ENCODE peak calls at places on chromosomes 4 and X, in nine cellular contexts. A is psoas muscle, K is heart left ventricle, O is tibial artery, C is cardiac muscle cell, Z is uterus, J is GM23338, T is IMR-90, N is GM23248. P is an unnamed sample.
A peak's percentile ranks its signal among the peaks of the same experiment; 100 is the strongest.

GRCh38 chr4:155411546-155411945 is 34.8 kb upstream of the MAP9 start:
- DNase-seq in A (no peak), K (no peak), O (no peak), C (no peak), Z (no peak), J (no peak), T (no peak), N (no peak), P (no peak)

GRCh38 chr4:156775803-156776202 is 195.8 kb downstream of the PDGFC start:
- DNase-seq in A (no peak), K (no peak), O (no peak), C (no peak), Z (no peak), J (no peak), T (no peak), N (peak; percentile 16), P (no peak)

GRCh38 chrX:139508099-139508498 is 22.4 kb upstream of the F9 start:
- DNase-seq in A (no peak), K (no peak), O (no peak), C (no peak), Z (no peak), J (peak; percentile 1), T (no peak), N (no peak), P (no peak)

GRCh38 chrX:28584025-28584424 is 3.2 kb upstream of the IL1RAPL1 start:
- DNase-seq in A (no peak), K (no peak), O (no peak), C (no peak), Z (no peak), J (no peak), T (no peak), N (no peak), P (no peak)

GRCh38 chr4:113350576-113350975 is 301.1 kb downstream of the ANK2 start:
- DNase-seq in A (no peak), K (no peak), O (no peak), C (no peak), Z (no peak), J (no peak), T (no peak), N (no peak), P (no peak)

GRCh38 chrX:642436-643210 is 12.0 kb downstream of the SHOX start:
- DNase-seq in A (peak; percentile 27), K (no peak), O (no peak), C (no peak), Z (no peak), J (peak; percentile 47), T (no peak), N (no peak), P (no peak)

GRCh38 chr4:86543080-86543479 is 51.0 kb upstream of the PTPN13 start:
- DNase-seq in A (no peak), K (no peak), O (no peak), C (no peak), Z (no peak), J (no peak), T (no peak), N (no peak), P (no peak)

GRCh38 chr4:72376901-72377300 is 192.1 kb downstream of the ADAMTS3 start:
- DNase-seq in A (no peak), K (no peak), O (no peak), C (no peak), Z (no peak), J (no peak), T (no peak), N (peak; percentile 22), P (no peak)

GRCh38 chr4:154064244-154064643 is 275.4 kb upstream of the SFRP2 start:
- DNase-seq in A (no peak), K (no peak), O (no peak), C (no peak), Z (no peak), J (peak; percentile 52), T (no peak), N (no peak), P (no peak)

GRCh38 chrX:154064637-154065435 is 32.7 kb downstream of the MECP2 start:
- DNase-seq in A (no peak), K (no peak), O (no peak), C (no peak), Z (no peak), J (no peak), T (no peak), N (no peak), P (no peak)

GRCh38 chr4:89800527-89801103 is 36.3 kb downstream of the SNCA start:
- DNase-seq in A (no peak), K (no peak), O (no peak), C (peak; percentile 62), Z (no peak), J (no peak), T (peak; percentile 5), N (no peak), P (no peak)

GRCh38 chrX:8987672-8988250 is 46.2 kb downstream of the FAM9B start:
- DNase-seq in A (no peak), K (no peak), O (no peak), C (no peak), Z (no peak), J (no peak), T (no peak), N (no peak), P (no peak)

GRCh38 chrX:39613997-39614679 is 483.6 kb downstream of the BCOR start:
- DNase-seq in A (no peak), K (no peak), O (no peak), C (no peak), Z (no peak), J (peak; percentile 76), T (no peak), N (no peak), P (peak; percentile 59)

GRCh38 chr4:122709236-122709635 is 23.3 kb upstream of the BBS12 start:
- DNase-seq in A (no peak), K (no peak), O (no peak), C (no peak), Z (no peak), J (no peak), T (no peak), N (no peak), P (no peak)

GRCh38 chrX:65745992-65746391 is 78.5 kb downstream of the MSN start:
- DNase-seq in A (no peak), K (no peak), O (no peak), C (peak; percentile 22), Z (no peak), J (peak; percentile 23), T (no peak), N (peak; percentile 14), P (no peak)

GRCh38 chr4:74217365-74217764 is 59.4 kb downstream of the MTHFD2L start:
- DNase-seq in A (no peak), K (no peak), O (no peak), C (peak; percentile 37), Z (no peak), J (no peak), T (peak; percentile 50), N (no peak), P (no peak)

GRCh38 chr4:30473225-30473624 is 246.9 kb upstream of the PCDH7 start:
- DNase-seq in A (no peak), K (no peak), O (no peak), C (no peak), Z (no peak), J (no peak), T (no peak), N (no peak), P (no peak)

GRCh38 chr4:146329042-146329716 is 114.8 kb downstream of the REELD1 start:
- DNase-seq in A (no peak), K (no peak), O (no peak), C (peak; percentile 70), Z (no peak), J (no peak), T (peak; percentile 90), N (peak; percentile 84), P (no peak)

GRCh38 chrX:132263127-132263526 is 43.9 kb upstream of the RAP2C start:
- DNase-seq in A (no peak), K (no peak), O (no peak), C (no peak), Z (no peak), J (no peak), T (no peak), N (no peak), P (no peak)
- H3K4me1 ChIP-seq in A (no peaks in the 10 kb centered on the region), K (no peaks in the 10 kb centered on the region), O (no peaks in the 10 kb centered on the region), C (no peaks in the 10 kb centered on the region), Z (no peaks in the 10 kb centered on the region), J (no peaks in the 10 kb centered on the region), T (peaks cover 2% of the 10 kb centered on the region), N (peaks cover 7% of the 10 kb centered on the region), P (no peaks in the 10 kb centered on the region)

GRCh38 chr4:75512336-75513211 is 1.6 kb downstream of the RCHY1 start:
- DNase-seq in A (no peak), K (no peak), O (no peak), C (peak; percentile 67), Z (no peak), J (no peak), T (peak; percentile 54), N (peak; percentile 63), P (no peak)
- H3K4me1 ChIP-seq in A (peaks cover 32% of the 10 kb centered on the region), K (no peaks in the 10 kb centered on the region), O (peaks cover 59% of the 10 kb centered on the region), C (peaks cover 23% of the 10 kb centered on the region), Z (no peaks in the 10 kb centered on the region), J (peaks cover 38% of the 10 kb centered on the region), T (peaks cover 4% of the 10 kb centered on the region), N (peaks cover 39% of the 10 kb centered on the region), P (peaks cover 24% of the 10 kb centered on the region)

GRCh38 chrX:108415146-108415545 is 23.1 kb downstream of the COL4A6 start:
- DNase-seq in A (no peak), K (no peak), O (no peak), C (no peak), Z (no peak), J (no peak), T (no peak), N (no peak), P (no peak)
- H3K4me1 ChIP-seq in A (no peaks in the 10 kb centered on the region), K (no peaks in the 10 kb centered on the region), O (peaks cover 7% of the 10 kb centered on the region), C (no peaks in the 10 kb centered on the region), Z (no peaks in the 10 kb centered on the region), J (peaks cover 40% of the 10 kb centered on the region), T (no peaks in the 10 kb centered on the region), N (no peaks in the 10 kb centered on the region), P (no peaks in the 10 kb centered on the region)

GRCh38 chr4:100517864-100518341 is at the start of gene EMCN:
- DNase-seq in A (no peak), K (no peak), O (no peak), C (peak; percentile 60), Z (peak; percentile 19), J (no peak), T (no peak), N (peak; percentile 3), P (no peak)

GRCh38 chr4:100510551-100510950 is 7.3 kb downstream of the EMCN start:
- DNase-seq in A (no peak), K (no peak), O (no peak), C (peak; percentile 6), Z (no peak), J (no peak), T (no peak), N (peak; percentile 60), P (no peak)

GRCh38 chr4:100511906-100512305 is 5.9 kb downstream of the EMCN start:
- DNase-seq in A (no peak), K (no peak), O (no peak), C (no peak), Z (no peak), J (peak; percentile 42), T (no peak), N (peak; percentile 4), P (no peak)

GRCh38 chr4:100519205-100519604 is 1.4 kb upstream of the EMCN start:
- DNase-seq in A (no peak), K (no peak), O (no peak), C (no peak), Z (no peak), J (no peak), T (no peak), N (no peak), P (no peak)

DNA sequence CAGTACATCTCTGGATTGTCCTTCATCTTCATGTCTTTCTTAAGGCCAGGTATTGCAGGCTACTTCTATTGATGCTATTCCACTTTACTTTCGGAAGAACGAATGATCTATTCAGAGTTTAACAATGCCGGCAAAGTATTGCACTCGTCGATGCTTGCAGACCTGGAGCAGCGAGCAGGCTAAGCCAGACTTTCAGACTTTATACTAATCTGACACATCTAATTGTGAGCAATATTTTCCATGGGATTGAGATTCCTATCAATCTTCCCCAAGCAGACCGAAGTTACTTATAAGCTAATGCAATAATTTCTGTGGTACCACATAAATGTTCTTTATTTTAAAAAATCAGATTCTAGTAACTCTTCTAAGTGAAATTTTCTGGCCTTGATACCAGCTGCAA is 1.6 kb downstream of the EMCN start:
- DNase-seq in A (no peak), K (no peak), O (no peak), C (no peak), Z (no peak), J (no peak), T (no peak), N (peak; percentile 14), P (no peak)
- H3K4me1 ChIP-seq in A (no peaks in the 10 kb centered on the region), K (no peaks in the 10 kb centered on the region), O (no peaks in the 10 kb centered on the region), C (no peaks in the 10 kb centered on the region), Z (no peaks in the 10 kb centered on the region), J (no peaks in the 10 kb centered on the region), T (no peaks in the 10 kb centered on the region), N (peaks cover 41% of the 10 kb centered on the region), P (no peaks in the 10 kb centered on the region)

P was measured in left lung.